ENCODE peak calls at places on chromosomes 1 and 21, in ten cellular contexts. E, X, F, O, L, D, G, P, T and W are unnamed samples.

GRCh38 chr1:17043676-17044075 is 10.2 kb downstream of the SDHB start:
- DNase-seq in P (no peak), T (no peak), X (no peak), L (no peak), F (no peak), G (no peak), E (no peak), O (no peak), D (no peak), W (no peak)

GRCh38 chr1:1894354-1895049 is 3.6 kb upstream of the GNB1 start:
- DNase-seq in T (peak), L (no peak), X (no peak), P (peak), G (no peak), E (no peak), D (peak), O (no peak), F (no peak), W (no peak)

GRCh38 chr21:36756527-36756926 is 57.6 kb downstream of the SIM2 start:
- DNase-seq in P (no peak), F (peak), L (peak), D (no peak), G (no peak), X (no peak), E (no peak), O (no peak), T (no peak), W (no peak)

GRCh38 chr1:43933386-43934278 is at the start of gene ARTN:
- DNase-seq in T (no peak), X (no peak), E (no peak), L (no peak), P (no peak), O (peak), D (peak), G (no peak), F (peak), W (no peak)

GRCh38 chr1:178531897-178532296 is 19.0 kb downstream of the TEX35 start:
- DNase-seq in L (no peak), F (no peak), G (no peak), D (no peak), P (no peak), T (no peak), O (no peak), E (peak), X (no peak), W (no peak)

GRCh38 chr1:248183996-248184395 is 9.4 kb downstream of the OR2M2 start:
- DNase-seq in D (no peak), E (no peak), G (no peak), P (no peak), F (no peak), X (no peak), O (no peak), L (no peak), T (no peak), W (no peak)

GRCh38 chr1:79396901-79397300 is 390.4 kb upstream of the ADGRL4 start:
- DNase-seq in D (no peak), F (no peak), E (no peak), L (no peak), T (no peak), O (no peak), P (no peak), G (no peak), X (no peak), W (no peak)

GRCh38 chr1:156421062-156421938 is 52.3 kb downstream of the RHBG start:
- DNase-seq in D (peak), X (peak), T (peak), P (peak), G (peak), F (peak), E (peak), O (peak), L (peak), W (peak)

GRCh38 chr1:25080294-25081209 is 150.5 kb upstream of the RUNX3 start:
- DNase-seq in E (peak), L (peak), D (no peak), G (peak), T (no peak), F (no peak), P (no peak), X (peak), O (no peak), W (no peak)

GRCh38 chr1:1068374-1069060 is 5.6 kb downstream of the RNF223 start:
- DNase-seq in P (no peak), T (no peak), O (peak), E (no peak), G (no peak), X (no peak), F (no peak), L (no peak), D (peak), W (no peak)

GRCh38 chr1:229664133-229664689 is 38.2 kb downstream of the URB2 start:
- DNase-seq in G (peak), D (no peak), F (no peak), O (no peak), E (peak), L (peak), T (no peak), X (peak), P (no peak), W (peak)

GRCh38 chr1:248858891-248859889 is at the start of gene ZNF692:
- DNase-seq in G (peak), E (peak), O (peak), D (peak), X (peak), F (peak), L (peak), P (peak), T (peak), W (peak)

GRCh38 chr21:39125752-39126485 is 57.3 kb downstream of the PSMG1 start:
- DNase-seq in O (peak), X (peak), L (peak), D (peak), P (peak), E (peak), F (peak), T (no peak), G (peak), W (no peak)

GRCh38 chr1:231919900-231920299 is 293.3 kb downstream of the DISC1 start:
- DNase-seq in D (no peak), G (no peak), O (no peak), P (no peak), T (no peak), L (no peak), X (no peak), E (no peak), F (no peak), W (no peak)

GRCh38 chr1:160429125-160429551 is 28.8 kb downstream of the VANGL2 start:
- DNase-seq in P (no peak), X (no peak), F (no peak), L (no peak), D (peak), T (no peak), E (peak), O (no peak), G (no peak), W (no peak)

GRCh38 chr1:230661976-230662375 is 19.7 kb downstream of the COG2 start:
- DNase-seq in L (no peak), X (no peak), F (no peak), D (no peak), O (no peak), E (no peak), P (no peak), G (peak), T (no peak), W (no peak)

GRCh38 chr1:185479781-185480180 is 162.7 kb upstream of the IVNS1ABP start:
- DNase-seq in X (no peak), T (no peak), D (no peak), G (no peak), P (no peak), E (no peak), L (no peak), F (no peak), O (no peak), W (no peak)

GRCh38 chr1:170548497-170548896 is 16.5 kb downstream of the GORAB start:
- DNase-seq in T (no peak), G (no peak), E (no peak), F (no peak), D (no peak), X (no peak), P (no peak), O (no peak), L (no peak), W (no peak)

GRCh38 chr1:85605519-85606413 is 25.2 kb downstream of the CCN1 start:
- DNase-seq in X (no peak), E (no peak), G (no peak), O (no peak), L (no peak), F (peak), P (no peak), T (no peak), D (no peak), W (no peak)

GRCh38 chr1:86753700-86754099 is 49.3 kb downstream of the SH3GLB1 start:
- DNase-seq in L (no peak), X (no peak), O (no peak), T (no peak), D (no peak), G (no peak), P (no peak), F (peak), E (no peak), W (no peak)

GRCh38 chr1:165928075-165928731 is 100.8 kb downstream of the UCK2 start:
- DNase-seq in G (peak), T (no peak), E (peak), D (peak), O (no peak), L (peak), X (peak), P (peak), F (peak), W (peak)

GRCh38 chr1:114112775-114113174 is 40.9 kb downstream of the SYT6 start:
- DNase-seq in T (no peak), X (no peak), E (no peak), O (no peak), L (no peak), F (no peak), G (no peak), D (no peak), P (no peak), W (no peak)

GRCh38 chr21:35252831-35253230 is 203.7 kb upstream of the RUNX1 start:
- DNase-seq in D (no peak), O (no peak), G (no peak), L (peak), T (no peak), X (peak), E (no peak), F (peak), P (no peak), W (no peak)

GRCh38 chr1:78687914-78688313 is 38.3 kb downstream of the IFI44 start:
- DNase-seq in G (no peak), P (no peak), F (peak), D (no peak), E (peak), X (peak), O (no peak), L (peak), T (no peak), W (no peak)

GRCh38 chr1:190320952-190321351 is 156.7 kb downstream of the BRINP3 start:
- DNase-seq in X (peak), F (peak), D (no peak), T (no peak), O (no peak), E (peak), L (no peak), P (no peak), G (peak), W (no peak)

GRCh38 chr1:155177918-155178281 is 4.3 kb downstream of the TRIM46 start:
- DNase-seq in D (peak), G (no peak), X (no peak), E (no peak), P (no peak), T (no peak), L (no peak), O (no peak), F (no peak), W (no peak)

GRCh38 chr1:230277201-230277771 is 148.8 kb downstream of the PGBD5 start:
- DNase-seq in E (no peak), G (no peak), T (no peak), F (no peak), L (no peak), X (no peak), P (no peak), O (no peak), D (no peak), W (no peak)

GRCh38 chr1:53656062-53656915 is 82.7 kb downstream of the GLIS1 start:
- DNase-seq in T (no peak), G (peak), E (peak), D (no peak), O (no peak), F (peak), X (peak), P (no peak), L (peak), W (no peak)

GRCh38 chr1:202615501-202616354 is 94.5 kb downstream of the SYT2 start:
- DNase-seq in X (peak), F (peak), D (no peak), E (peak), L (no peak), G (peak), O (no peak), P (no peak), T (peak), W (peak)

GRCh38 chr1:6261615-6261995 is 707 bp upstream of the GPR153 start:
- DNase-seq in L (no peak), G (no peak), F (peak), T (no peak), E (no peak), O (no peak), P (no peak), D (no peak), X (no peak), W (no peak)

GRCh38 chr1:183218981-183219621 is 33.0 kb downstream of the LAMC2 start:
- DNase-seq in P (no peak), X (no peak), G (no peak), E (no peak), O (peak), L (no peak), D (peak), F (peak), T (no peak), W (peak)

GRCh38 chr1:15685820-15686219 is 1.7 kb downstream of the PLEKHM2 start:
- DNase-seq in G (no peak), X (peak), D (no peak), E (peak), F (no peak), O (no peak), T (no peak), L (peak), P (no peak), W (no peak)

GRCh38 chr1:94247146-94248094 is 10.0 kb upstream of the ARHGAP29 start:
- DNase-seq in O (peak), E (peak), F (peak), D (peak), T (peak), P (peak), G (peak), X (peak), L (peak), W (no peak)

GRCh38 chr1:35202048-35202719 is 9.2 kb upstream of the SFPQ start:
- DNase-seq in O (peak), D (peak), L (peak), X (peak), P (peak), E (peak), G (peak), T (peak), F (peak), W (peak)
- H3K4me3 ChIP-seq in O (no peak), D (no peak), L (no peak), X (peak), P (no peak), E (no peak), G (no peak), T (no peak), F (no peak), W (no peak)

GRCh38 chr1:201119206-201119814 is 7.1 kb upstream of the CACNA1S start:
- DNase-seq in P (no peak), X (peak), F (peak), T (no peak), L (peak), D (peak), E (peak), G (peak), O (peak), W (no peak)
- TF ChIP-seq CTCF in P (peak), X (peak), F (peak), T (peak), L (peak), D (peak), E (peak), G (peak), O (peak), W (peak)

DNA sequence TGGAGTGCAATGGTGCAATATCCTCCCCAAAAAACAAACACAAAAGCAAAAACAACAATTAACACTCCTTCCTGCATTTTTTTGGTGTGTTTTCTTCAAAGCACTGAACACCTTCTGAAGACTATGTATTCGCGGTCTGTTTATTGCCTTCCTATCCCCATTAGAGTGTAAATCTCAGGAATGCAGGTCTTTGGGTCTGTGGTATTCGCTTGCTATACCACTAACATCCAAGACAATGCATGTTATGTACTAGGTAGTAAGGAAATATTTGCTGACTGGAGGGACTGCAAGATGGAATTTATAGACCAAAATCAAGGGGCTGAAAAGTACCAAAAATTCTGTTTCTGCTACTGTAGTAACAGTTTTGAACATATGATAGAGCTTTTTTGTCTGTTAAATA is 299.4 kb downstream of the RYR2 start:
- DNase-seq in O (no peak), E (no peak), G (no peak), D (no peak), L (no peak), X (no peak), F (no peak), T (no peak), P (no peak), W (no peak)
- H3K4me3 ChIP-seq in O (no peak), E (no peak), G (no peak), D (no peak), L (no peak), X (no peak), F (no peak), T (no peak), P (no peak), W (no peak)

DNA sequence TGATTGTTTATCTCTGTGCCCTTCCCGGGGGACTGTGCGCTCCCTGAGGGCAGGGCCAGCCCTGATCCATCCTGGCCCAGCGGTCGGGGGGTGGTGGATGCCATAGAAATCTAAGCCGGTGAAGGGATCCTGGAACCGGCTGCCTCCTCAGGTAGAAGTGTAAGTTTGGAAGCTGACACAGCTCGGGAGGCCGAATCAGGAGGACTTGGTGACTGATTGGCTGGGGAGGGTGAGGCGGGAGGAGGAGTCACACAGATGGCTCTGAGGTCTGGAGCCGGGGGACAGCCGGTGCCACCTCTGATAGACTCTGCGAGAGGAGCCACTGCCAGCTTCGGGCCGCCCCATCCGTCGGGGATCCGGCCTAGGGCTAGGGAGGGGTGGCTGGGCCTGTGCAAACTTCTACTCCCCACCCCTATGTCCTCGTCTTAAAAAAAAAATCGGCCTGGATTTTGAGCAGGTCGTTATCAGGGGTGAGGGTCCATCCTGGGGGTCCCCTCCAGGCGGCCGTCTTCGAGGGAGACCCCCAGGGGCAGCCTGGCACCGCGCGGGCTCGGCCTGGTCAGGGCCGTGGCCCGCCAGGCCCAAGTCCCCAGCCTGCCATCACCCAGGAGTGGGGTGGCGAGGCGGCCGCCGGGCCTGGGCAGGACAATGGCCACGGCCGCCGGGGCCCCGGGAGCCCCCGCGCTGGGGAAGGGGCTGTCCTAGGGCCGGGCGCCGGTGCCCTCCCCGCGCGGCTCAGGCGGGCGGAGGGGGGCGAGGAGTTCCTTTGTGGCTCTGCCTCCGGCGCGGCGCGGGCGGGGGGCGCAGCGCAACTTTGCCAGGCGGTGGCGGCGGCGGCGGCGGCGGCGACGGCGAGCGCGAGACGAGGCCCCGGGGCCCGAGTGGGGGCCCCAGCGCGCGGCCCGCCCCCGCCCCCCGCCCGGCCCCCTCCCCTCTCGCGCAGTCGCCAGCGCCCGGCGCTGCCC is 663 bp upstream of the ZNF362 start:
- DNase-seq in G (peak), L (peak), P (peak), D (peak), F (peak), E (peak), X (peak), O (peak), T (peak), W (peak)
- TF ChIP-seq CTCF in G (no peak), L (no peak), P (no peak), D (no peak), F (no peak), E (no peak), X (no peak), O (no peak), T (no peak), W (no peak)

DNA sequence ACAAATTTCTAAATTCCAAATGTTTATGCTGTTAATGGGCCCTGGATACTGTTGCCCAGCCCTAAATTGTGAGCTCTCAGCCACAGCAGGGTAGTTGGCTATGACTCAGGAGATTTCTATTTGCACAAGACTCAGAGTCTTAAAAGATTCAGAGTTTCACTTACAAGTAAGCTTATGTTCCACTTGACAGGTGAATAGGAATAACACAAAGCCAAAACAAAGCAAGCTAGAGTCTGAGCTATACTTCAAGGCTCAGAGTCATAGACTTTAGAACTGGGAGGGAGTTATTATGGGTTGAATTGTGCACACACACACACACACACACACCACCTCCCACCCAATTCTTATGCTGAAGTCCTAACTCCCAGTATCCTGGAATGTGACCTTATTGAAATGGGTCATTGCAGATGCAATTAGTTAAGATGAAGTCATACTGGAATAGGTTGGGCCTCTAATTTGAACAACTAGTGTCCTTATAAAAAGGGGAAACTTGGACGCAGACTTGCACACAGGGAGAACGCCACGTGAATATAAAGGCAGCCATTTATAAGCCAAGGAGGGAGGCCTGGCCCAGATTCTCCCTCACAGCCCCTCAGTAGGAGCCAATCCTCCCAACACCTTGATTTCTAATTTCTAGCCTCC is 30.2 kb downstream of the PRDX6 start:
- DNase-seq in T (no peak), X (peak), G (peak), L (peak), F (peak), O (no peak), P (no peak), E (peak), D (no peak), W (no peak)
- H3K4me3 ChIP-seq in T (no peak), X (no peak), G (no peak), L (no peak), F (no peak), O (no peak), P (no peak), E (no peak), D (no peak), W (no peak)

DNA sequence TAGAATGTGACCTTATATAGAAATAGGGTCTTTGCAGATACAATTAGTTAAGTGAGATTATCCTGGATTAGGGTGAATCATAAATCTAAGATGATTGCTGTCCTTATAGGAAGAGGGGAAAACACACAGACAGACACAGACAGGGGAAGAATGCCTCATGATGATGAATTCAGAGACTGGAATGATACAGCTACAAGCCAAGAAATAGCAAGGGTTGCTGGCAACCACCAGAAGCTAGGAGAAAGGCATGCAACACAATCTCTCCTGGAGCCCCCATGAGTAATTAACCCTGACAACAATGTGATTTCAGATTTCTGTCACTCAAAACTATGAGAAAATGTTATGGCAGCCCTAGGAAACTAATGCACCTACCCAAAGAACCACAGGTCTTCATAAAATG is 19.1 kb upstream of the PPIH start:
- DNase-seq in O (no peak), X (no peak), P (no peak), G (peak), F (no peak), T (no peak), L (no peak), D (no peak), E (no peak), W (no peak)
- TF ChIP-seq CTCF in O (no peak), X (no peak), P (no peak), G (no peak), F (no peak), T (no peak), L (no peak), D (no peak), E (no peak), W (no peak)